ENCODE peak calls at places on chromosomes 5 and 9, in nine cellular contexts. T is stomach, U is sigmoid colon, Z is GM12878, C is A549, J is ovary, N is tibial nerve, Y is HepG2, P is esophagus muscularis mucosa. S is an unnamed sample.
A peak's percentile ranks its signal among the peaks of the same experiment; 100 is the strongest.

GRCh38 chr5:36635721-36636390 is 29.4 kb downstream of the SLC1A3 start:
- DNase-seq in P (no peak), Z (no peak), C (no peak), J (no peak), Y (no peak), U (no peak), N (no peak), T (no peak), S (no peak)

GRCh38 chr9:74526215-74526614 is 29.1 kb downstream of the RORB start:
- DNase-seq in T (no peak), Z (no peak), P (no peak), U (no peak), N (no peak), Y (no peak), C (no peak), J (no peak), S (no peak)

GRCh38 chr5:79774171-79774854 is 84.7 kb downstream of the CMYA5 start:
- DNase-seq in Z (no peak), N (no peak), Y (peak; percentile 79), J (no peak), P (no peak), C (peak; percentile 31), T (no peak), U (no peak), S (no peak)

GRCh38 chr9:81141952-81142351 is 547.4 kb downstream of the TLE1 start:
- DNase-seq in U (no peak), J (no peak), Y (no peak), P (no peak), T (no peak), C (no peak), N (no peak), Z (no peak), S (no peak)

GRCh38 chr5:169636477-169637084 is 494 bp upstream of the DOCK2 start:
- DNase-seq in C (no peak), J (no peak), T (no peak), U (no peak), Z (no peak), N (no peak), Y (no peak), P (no peak), S (no peak)

GRCh38 chr9:79477955-79478751 is 93.6 kb upstream of the TLE4 start:
- DNase-seq in C (peak; percentile 19), T (no peak), Z (no peak), Y (peak; percentile 5), P (no peak), N (peak; percentile 31), J (no peak), U (no peak), S (peak; percentile 17)

GRCh38 chr5:144325532-144325931 is 154.9 kb downstream of the KCTD16 start:
- DNase-seq in N (no peak), C (no peak), U (no peak), J (no peak), T (no peak), Z (no peak), Y (no peak), P (no peak), S (no peak)

GRCh38 chr9:28086881-28087280 is 513.6 kb upstream of the C9orf72 start:
- DNase-seq in N (no peak), C (no peak), Z (no peak), P (no peak), J (no peak), T (no peak), U (no peak), Y (no peak), S (no peak)

GRCh38 chr5:67771791-67772190 is 443.8 kb upstream of the PIK3R1 start:
- DNase-seq in C (no peak), J (no peak), Z (no peak), N (no peak), U (no peak), Y (no peak), T (no peak), P (no peak), S (no peak)

GRCh38 chr5:54388411-54388810 is 67.1 kb upstream of the HSPB3 start:
- DNase-seq in J (no peak), N (no peak), P (no peak), U (peak; percentile 64), Z (no peak), Y (no peak), C (no peak), T (no peak), S (no peak)

GRCh38 chr5:134127376-134127861 is 12.9 kb downstream of the TCF7 start:
- DNase-seq in J (no peak), C (no peak), U (no peak), Y (no peak), Z (peak; percentile 79), P (no peak), N (no peak), T (peak; percentile 49), S (no peak)

GRCh38 chr9:82808478-82808877 is 254.5 kb downstream of the RASEF start:
- DNase-seq in U (no peak), J (no peak), T (no peak), Y (no peak), N (no peak), P (no peak), C (no peak), Z (no peak), S (no peak)

GRCh38 chr9:113614843-113615648 is 151.5 kb downstream of the RGS3 start:
- DNase-seq in J (peak; percentile 74), T (no peak), P (no peak), C (no peak), Z (no peak), N (peak; percentile 68), U (no peak), Y (no peak), S (no peak)

GRCh38 chr5:131104169-131104775 is 60.8 kb downstream of the HINT1 start:
- DNase-seq in Y (no peak), U (no peak), Z (no peak), C (no peak), J (no peak), N (no peak), T (no peak), P (no peak), S (no peak)

GRCh38 chr9:120931278-120932085 is 4.9 kb upstream of the TRAF1 start:
- DNase-seq in J (peak; percentile 61), P (no peak), C (no peak), N (peak; percentile 33), U (no peak), Y (no peak), Z (peak; percentile 93), T (peak; percentile 22), S (no peak)
- H3K4me1 ChIP-seq in J (peaks cover 31% of the 10 kb centered on the region), P (peaks cover 77% of the 10 kb centered on the region), C (peaks cover 39% of the 10 kb centered on the region), N (peaks cover 68% of the 10 kb centered on the region), U (peaks cover 67% of the 10 kb centered on the region), Y (peaks cover 37% of the 10 kb centered on the region), Z (peaks cover 73% of the 10 kb centered on the region), T (peaks cover 76% of the 10 kb centered on the region), S (peaks cover 45% of the 10 kb centered on the region)

DNA sequence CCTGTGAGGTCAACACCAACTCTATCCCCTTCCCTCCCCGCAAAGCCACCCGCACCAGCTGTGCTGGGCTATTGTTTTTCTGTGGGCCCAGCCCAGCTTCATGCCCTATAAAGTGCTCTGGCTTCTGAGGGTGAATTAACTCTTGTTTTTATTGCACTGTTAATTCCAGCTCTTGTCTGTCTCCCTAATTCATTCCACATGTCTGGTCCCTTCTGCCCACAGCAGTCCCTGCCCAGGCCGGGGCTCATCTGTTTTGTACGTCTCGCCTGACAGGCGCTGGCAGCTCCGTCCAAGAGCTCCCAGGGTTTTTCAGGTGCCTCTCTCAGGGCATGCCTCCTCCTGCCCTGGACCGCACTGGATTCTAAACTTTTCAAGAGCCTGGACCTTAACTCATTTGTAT is 118.9 kb downstream of the PDZD2 start:
- DNase-seq in N (no peak), U (no peak), T (no peak), C (no peak), Z (no peak), J (no peak), P (no peak), Y (no peak), S (no peak)
- TF ChIP-seq EP300 in N (no peak), U (no peak), T (no peak), C (no peak), Z (no peak), J (no peak), P (no peak), Y (no peak), S (no peak)

GRCh38 chr9:136230773-136231172 is 14.8 kb downstream of the QSOX2 start:
- DNase-seq in Z (no peak), T (no peak), J (no peak), P (no peak), Y (no peak), N (no peak), C (no peak), U (no peak), S (no peak)

GRCh38 chr9:136233868-136234267 is 11.7 kb downstream of the QSOX2 start:
- DNase-seq in Z (no peak), C (no peak), Y (no peak), U (no peak), T (no peak), N (no peak), P (no peak), J (no peak), S (no peak)

GRCh38 chr9:136230365-136230764 is 15.2 kb downstream of the QSOX2 start:
- DNase-seq in Y (no peak), Z (no peak), T (no peak), N (no peak), C (no peak), P (no peak), U (no peak), J (no peak), S (no peak)

GRCh38 chr9:136232964-136233363 is 12.6 kb downstream of the QSOX2 start:
- DNase-seq in J (no peak), U (no peak), Z (no peak), C (no peak), N (no peak), P (no peak), T (no peak), Y (no peak), S (no peak)

DNA sequence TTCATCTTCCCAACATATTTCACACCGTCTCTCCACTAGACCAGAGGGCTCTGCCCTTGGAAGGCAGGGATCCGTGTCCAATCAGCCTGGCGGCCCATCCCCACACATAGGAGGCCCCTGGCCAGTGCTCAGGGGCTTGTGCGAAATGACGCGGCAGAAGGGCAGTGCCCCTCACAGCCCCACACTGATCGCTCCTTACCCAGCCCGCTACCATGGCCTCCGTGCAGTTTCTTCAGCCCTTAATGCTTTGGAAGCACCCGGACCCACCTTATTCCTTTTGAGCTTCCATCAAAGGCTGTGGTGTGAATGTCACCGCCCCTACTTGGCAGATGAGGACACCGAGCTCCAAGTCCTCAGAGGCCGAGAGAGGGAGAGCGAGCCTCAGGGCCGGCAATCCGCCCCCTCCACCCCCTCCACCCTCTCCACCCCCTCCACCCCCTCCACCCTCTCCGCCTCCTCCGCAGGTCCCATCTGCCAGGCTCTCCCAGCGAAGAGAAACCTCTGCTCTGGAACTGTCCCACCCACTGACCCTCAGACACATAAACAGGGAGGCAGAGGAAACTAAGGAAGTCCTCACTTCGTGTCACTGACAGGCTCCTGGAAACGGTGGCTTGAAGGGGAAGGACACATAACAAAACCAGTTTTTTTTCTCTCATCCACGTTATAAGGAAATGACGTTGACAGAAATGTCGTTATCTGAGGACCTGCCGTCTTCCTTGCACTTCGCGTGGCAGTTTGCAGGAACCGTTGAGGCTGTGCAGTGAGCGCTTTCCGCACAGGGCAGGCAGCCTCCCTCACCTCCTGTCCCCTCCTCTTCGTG is 13.9 kb downstream of the QSOX2 start:
- DNase-seq in P (no peak), Z (no peak), N (no peak), Y (no peak), C (no peak), T (no peak), U (no peak), J (no peak), S (no peak)
- H3K4me1 ChIP-seq in P (no peaks in the 10 kb centered on the region), Z (no peaks in the 10 kb centered on the region), N (no peaks in the 10 kb centered on the region), Y (no peaks in the 10 kb centered on the region), C (peaks cover 18% of the 10 kb centered on the region), T (no peaks in the 10 kb centered on the region), U (no peaks in the 10 kb centered on the region), J (peaks cover 4% of the 10 kb centered on the region), S (no peaks in the 10 kb centered on the region)

GRCh38 chr9:124794902-124795491 is 18.1 kb downstream of the OLFML2A start:
- DNase-seq in Z (no peak), J (no peak), P (no peak), Y (peak; percentile 88), U (no peak), N (no peak), T (peak; percentile 48), C (peak; percentile 57), S (no peak)
- TF ChIP-seq EP300 in Z (no peak), J (no peak), P (no peak), Y (no peak), U (no peak), N (no peak), T (no peak), C (no peak), S (no peak)

S was measured in transverse colon.